ENCODE peak calls at places on chromosomes 6 and 20, in four cellular contexts. G is choroid plexus epithelial cell; U is CD8-positive, alpha-beta T cell; X is esophagus squamous epithelium. L is an unnamed sample.

GRCh38 chr20:20571068-20571780 is 141.2 kb downstream of the RALGAPA2 start:
- DNase-seq in G (no peak), U (no peak), X (no peak), L (no peak)

GRCh38 chr6:139151425-139152087 is 16.7 kb downstream of the HECA start:
- DNase-seq in G (no peak), U (no peak), X (no peak), L (no peak)

GRCh38 chr6:110530671-110531070 is 54.3 kb upstream of the SLC22A16 start:
- DNase-seq in G (no peak), U (no peak), X (no peak), L (peak; percentile 58)

GRCh38 chr20:1907586-1907985 is 12.4 kb downstream of the SIRPA start:
- DNase-seq in G (no peak), U (no peak), X (no peak), L (no peak)

GRCh38 chr6:105369145-105369544 is 33.7 kb downstream of the PREP start:
- DNase-seq in G (no peak), U (no peak), X (no peak), L (no peak)

GRCh38 chr6:57284056-57284455 is 33.4 kb upstream of the PRIM2 start:
- DNase-seq in G (peak; percentile 13), U (no peak), X (no peak), L (no peak)

GRCh38 chr6:112539355-112539754 is 192.2 kb downstream of the RFPL4B start:
- DNase-seq in G (no peak), U (no peak), X (no peak), L (no peak)

GRCh38 chr20:11901127-11901526 is 16.6 kb upstream of the BTBD3 start:
- DNase-seq in G (peak; percentile 79), U (no peak), X (no peak), L (peak; percentile 87)

GRCh38 chr6:45608252-45608911 is 230.6 kb upstream of the SUPT3H start:
- DNase-seq in G (peak; percentile 58), U (no peak), X (no peak), L (peak; percentile 51)

GRCh38 chr20:17655286-17655651 is 26.8 kb downstream of the RRBP1 start:
- DNase-seq in G (peak; percentile 72), U (no peak), X (no peak), L (no peak)

GRCh38 chr20:54158856-54159418 is 14.8 kb downstream of the CYP24A1 start:
- DNase-seq in G (no peak), U (no peak), X (no peak), L (no peak)

GRCh38 chr20:37233471-37234253 is 28.0 kb downstream of the GHRH start:
- DNase-seq in G (no peak), U (no peak), X (no peak), L (no peak)

GRCh38 chr6:80566361-80566760 is 459.9 kb downstream of the BCKDHB start:
- DNase-seq in G (no peak), U (no peak), X (no peak), L (no peak)

GRCh38 chr6:100461273-100461919 is 3.3 kb downstream of the SIM1 start:
- DNase-seq in G (no peak), U (no peak), X (no peak), L (no peak)

GRCh38 chr6:27251672-27252251 is 4.3 kb downstream of the PRSS16 start:
- DNase-seq in G (peak; percentile 79), U (peak; percentile 74), X (peak; percentile 23), L (peak; percentile 96)

GRCh38 chr20:32965115-32965514 is 39.1 kb downstream of the SUN5 start:
- DNase-seq in G (no peak), U (peak; percentile 41), X (no peak), L (no peak)

GRCh38 chr6:90374201-90374600 is 77.6 kb upstream of the BACH2 start:
- DNase-seq in G (no peak), U (no peak), X (no peak), L (no peak)

GRCh38 chr20:32485126-32485769 is 99.9 kb downstream of the NOL4L start:
- DNase-seq in G (peak; percentile 91), U (peak; percentile 86), X (no peak), L (peak; percentile 72)

DNA sequence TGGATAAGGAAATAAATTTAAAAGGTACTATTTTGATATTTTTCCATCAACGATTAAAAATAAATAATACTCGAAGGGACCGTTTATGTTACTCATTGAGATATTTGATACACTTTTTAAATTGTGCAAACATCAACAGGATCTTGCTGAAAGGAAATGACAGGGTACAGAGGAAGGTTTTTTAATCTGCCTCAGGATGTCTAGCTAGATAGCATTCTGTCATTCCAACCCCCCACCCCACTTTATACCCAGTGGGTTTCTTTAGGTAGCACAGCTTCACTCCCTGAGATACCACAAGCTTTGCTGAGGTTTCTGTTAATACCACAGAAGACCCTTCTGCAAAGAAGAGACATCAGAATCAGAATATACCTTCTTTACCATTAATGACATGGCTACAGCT is 1.2 kb downstream of the PHACTR2 start:
- DNase-seq in G (no peak), U (no peak), X (no peak), L (no peak)
- H3K4me3 ChIP-seq in G (peak overlapping the region; percentile 73), U (peak overlapping the region; percentile 67), X (peak overlapping the region; percentile 80), L (peak overlapping the region; percentile 78)

GRCh38 chr6:146901940-146902816 is 302.0 kb upstream of the STXBP5 start:
- DNase-seq in G (peak; percentile 51), U (no peak), X (no peak), L (peak; percentile 31)
- TF ChIP-seq CTCF in G (peak; percentile 51), U (no peak), X (no peak), L (peak; percentile 46)

DNA sequence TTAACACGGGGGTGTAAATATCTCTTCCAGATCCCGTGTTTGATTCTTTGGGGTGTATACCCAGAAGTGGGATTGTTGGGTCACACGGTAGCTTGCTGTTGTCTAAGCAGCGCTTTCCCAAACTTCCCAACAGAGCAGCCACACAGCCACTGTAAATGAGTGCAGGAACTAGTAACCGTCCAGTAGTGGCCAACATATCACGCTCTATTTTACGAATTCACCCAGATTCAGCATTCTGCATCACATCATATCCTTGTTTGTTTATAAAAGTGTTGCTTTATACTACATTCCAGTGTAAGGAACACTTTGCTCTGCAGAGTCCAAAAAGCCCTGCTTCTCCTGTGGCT is 216.1 kb upstream of the ECI2 start:
- DNase-seq in G (no peak), U (no peak), X (no peak), L (no peak)
- H3K4me3 ChIP-seq in G (no peak overlapping the region), U (no peak overlapping the region), X (no peak overlapping the region), L (peak overlapping the region; percentile 37)

DNA sequence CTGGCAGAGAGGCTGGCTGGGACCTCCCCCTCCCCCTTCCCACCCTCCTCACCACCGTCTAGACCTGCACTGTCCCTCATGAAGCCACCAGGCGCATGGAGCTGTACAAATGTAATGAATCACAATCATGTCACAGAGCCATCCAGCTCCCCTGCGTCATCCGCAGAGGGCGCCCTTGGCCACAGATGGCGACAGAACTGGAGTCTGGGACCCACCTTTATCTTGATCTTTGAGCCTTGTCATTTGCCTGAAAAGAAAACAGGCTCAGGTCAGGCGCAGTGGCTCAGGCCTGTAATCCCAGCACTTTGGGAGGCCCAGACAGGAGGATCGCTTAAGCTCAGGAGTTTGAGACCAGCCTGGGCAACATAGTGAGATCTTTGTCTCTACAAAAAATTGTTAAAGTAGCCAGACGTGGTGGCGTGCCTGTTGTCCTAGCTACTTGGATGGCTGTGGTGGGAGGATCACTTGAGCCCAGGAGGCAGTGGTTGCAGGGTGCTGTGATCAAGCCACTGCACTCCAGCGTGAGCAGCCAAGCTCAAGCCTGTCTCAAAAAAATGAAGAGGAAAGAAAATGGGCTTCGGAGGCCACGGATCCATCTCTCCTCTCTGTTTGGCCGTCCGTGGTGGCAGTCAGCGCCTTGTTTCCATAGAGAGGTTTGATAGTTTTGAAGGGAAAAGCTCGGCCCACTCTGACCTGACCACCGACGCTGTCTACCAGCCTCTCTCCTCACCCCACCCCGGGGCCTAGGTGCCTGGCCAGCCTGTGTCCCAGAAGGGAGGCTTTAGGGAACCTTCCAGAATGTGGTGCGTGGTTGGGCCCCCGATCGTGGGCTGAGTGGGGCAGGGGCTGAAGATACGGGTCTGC is 6.2 kb downstream of the COL9A3 start:
- DNase-seq in G (no peak), U (no peak), X (no peak), L (peak; percentile 57)
- TF ChIP-seq CTCF in G (peak; percentile 49), U (no peak), X (peak; percentile 15), L (peak; percentile 50)

GRCh38 chr6:73258721-73259120 is 4.3 kb downstream of the KHDC1 start:
- DNase-seq in G (no peak), U (no peak), X (no peak), L (no peak)

GRCh38 chr6:73262701-73263569 is at the start of gene KHDC1:
- DNase-seq in G (peak; percentile 60), U (peak; percentile 80), X (no peak), L (peak; percentile 38)

GRCh38 chr6:73263570-73263909 is 544 bp upstream of the KHDC1 start:
- DNase-seq in G (no peak), U (no peak), X (no peak), L (peak; percentile 10)

GRCh38 chr6:73264446-73264845 is 1.4 kb upstream of the KHDC1 start:
- DNase-seq in G (no peak), U (no peak), X (no peak), L (peak; percentile 99)
- H3K4me3 ChIP-seq in G (no peak overlapping the region), U (no peak overlapping the region), X (no peak overlapping the region), L (no peak overlapping the region)

GRCh38 chr6:5388319-5388718 is 127.0 kb downstream of the FARS2 start:
- DNase-seq in G (no peak), U (no peak), X (no peak), L (no peak)
- TF ChIP-seq CTCF in G (no peak), U (no peak), X (no peak), L (no peak)

DNA sequence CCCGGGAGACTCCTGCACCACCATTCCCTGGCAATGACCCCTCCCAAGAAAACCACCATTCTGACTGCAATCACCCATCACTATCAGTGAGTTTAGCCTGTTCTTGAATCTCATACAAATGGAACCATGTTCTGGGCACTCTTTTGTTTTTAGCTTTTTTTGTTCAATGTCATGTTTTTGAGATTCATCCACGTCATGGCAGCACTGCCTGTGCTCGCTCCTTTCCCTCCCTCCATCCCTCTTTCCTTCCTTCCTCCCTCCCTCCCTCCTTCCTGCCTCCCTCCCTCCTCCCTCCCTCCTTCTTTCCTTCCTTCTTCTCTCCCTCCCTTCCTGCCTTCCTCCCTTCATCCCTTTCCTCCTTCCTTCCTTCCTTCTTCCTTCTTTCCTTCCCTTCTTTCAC is 44.4 kb upstream of the PMEPA1 start:
- DNase-seq in G (no peak), U (no peak), X (no peak), L (no peak)
- H3K4me3 ChIP-seq in G (no peak overlapping the region), U (no peak overlapping the region), X (no peak overlapping the region), L (no peak overlapping the region)

GRCh38 chr6:153563001-153563400 is 431.9 kb upstream of the RGS17 start:
- DNase-seq in G (no peak), U (no peak), X (no peak), L (no peak)
- TF ChIP-seq CTCF in G (peak; percentile 17), U (no peak), X (no peak), L (peak; percentile 10)